ENCODE peak calls at places on chromosomes 16 and 17, in eight cellular contexts. A is astrocyte of the cerebellum, W is hippocampal formation, I is nucleus accumbens, M is HTR-8/SVneo, N is WTC11, H is lower leg skin, E is LoVo. L is an unnamed sample.
A peak's percentile ranks its signal among the peaks of the same experiment; 100 is the strongest.

GRCh38 chr16:57618306-57619132 is 9.9 kb upstream of the ADGRG1 start:
- DNase-seq in W (no peak), E (no peak), N (peak; percentile 6), H (peak; percentile 92), I (no peak), A (no peak), M (no peak), L (no peak)

GRCh38 chr16:2814757-2815298 is 2.2 kb upstream of the PRSS21 start:
- DNase-seq in M (no peak), W (no peak), H (no peak), N (no peak), E (no peak), I (no peak), A (no peak), L (no peak)

GRCh38 chr17:60622961-60623360 is 23.0 kb downstream of the PPM1D start:
- DNase-seq in I (no peak), H (no peak), W (no peak), N (no peak), E (no peak), M (no peak), A (no peak), L (no peak)

GRCh38 chr17:38421224-38421841 is 6.9 kb upstream of the ARHGAP23 start:
- DNase-seq in A (peak; percentile 32), I (no peak), H (no peak), N (no peak), W (no peak), M (no peak), E (no peak), L (peak; percentile 59)

GRCh38 chr17:62822080-62822904 is 14.2 kb upstream of the MARCHF10 start:
- DNase-seq in N (no peak), I (no peak), E (no peak), M (no peak), A (no peak), W (no peak), H (peak; percentile 48), L (no peak)

GRCh38 chr17:17227608-17228520 is 9.1 kb downstream of the FLCN start:
- DNase-seq in W (no peak), I (no peak), M (no peak), H (no peak), N (no peak), E (no peak), A (no peak), L (no peak)

GRCh38 chr16:85436636-85437160 is 176.4 kb upstream of the GSE1 start:
- DNase-seq in E (no peak), I (no peak), M (no peak), H (peak; percentile 92), A (no peak), N (peak; percentile 79), W (no peak), L (no peak)

GRCh38 chr17:9890124-9890523 is 14.9 kb downstream of the RCVRN start:
- DNase-seq in N (peak; percentile 79), H (no peak), W (no peak), M (peak; percentile 51), A (no peak), E (peak; percentile 38), I (no peak), L (no peak)

GRCh38 chr16:56506941-56507340 is 12.9 kb downstream of the BBS2 start:
- DNase-seq in W (no peak), M (no peak), N (no peak), E (no peak), I (no peak), H (no peak), A (peak; percentile 53), L (peak; percentile 80)

GRCh38 chr17:6752068-6752909 is 3.6 kb upstream of the XAF1 start:
- DNase-seq in H (no peak), W (no peak), A (peak; percentile 99), M (peak; percentile 90), I (no peak), E (peak; percentile 55), N (no peak), L (peak; percentile 62)

GRCh38 chr17:67686246-67686645 is 31.5 kb upstream of the NOL11 start:
- DNase-seq in M (no peak), I (no peak), E (no peak), N (no peak), W (no peak), A (no peak), H (no peak), L (no peak)

GRCh38 chr17:77708049-77708448 is 250.5 kb upstream of the TNRC6C start:
- DNase-seq in I (no peak), E (no peak), W (no peak), N (no peak), A (no peak), M (no peak), H (peak; percentile 15), L (no peak)

GRCh38 chr16:50368410-50369132 is at the start of gene BRD7:
- DNase-seq in W (peak; percentile 60), N (peak; percentile 51), H (no peak), M (peak; percentile 55), E (peak; percentile 68), I (peak; percentile 65), A (no peak), L (peak; percentile 20)